ENCODE peak calls at places on chromosomes 16 and 17, in five cellular contexts. N, A, X, L and M are unnamed samples.

GRCh38 chr17:61303334-61304096 is 96.1 kb upstream of the TBX2 start:
- DNase-seq in N (no peak), A (no peak), X (no peak), L (no peak), M (no peak)

GRCh38 chr17:50830994-50831393 is 4.4 kb upstream of the WFIKKN2 start:
- DNase-seq in N (no peak), A (no peak), X (no peak), L (no peak), M (no peak)

GRCh38 chr17:32275060-32276042 is 9.7 kb downstream of the RHBDL3 start:
- DNase-seq in N (no peak), A (no peak), X (no peak), L (peak; percentile 84), M (no peak)

GRCh38 chr17:48231995-48232729 is 124.6 kb downstream of the SNX11 start:
- DNase-seq in N (no peak), A (no peak), X (no peak), L (no peak), M (no peak)

GRCh38 chr16:81243927-81244326 is 5.4 kb downstream of the BCO1 start:
- DNase-seq in N (no peak), A (no peak), X (no peak), L (no peak), M (no peak)

GRCh38 chr16:1964046-1964505 is 550 bp downstream of the RPS2 start:
- DNase-seq in N (no peak), A (no peak), X (no peak), L (peak; percentile 30), M (no peak)

GRCh38 chr17:72516772-72517399 is 396.1 kb downstream of the SOX9 start:
- DNase-seq in N (no peak), A (no peak), X (no peak), L (peak; percentile 77), M (peak; percentile 72)

GRCh38 chr17:16432017-16432416 is 16.6 kb downstream of the TRPV2 start:
- DNase-seq in N (no peak), A (no peak), X (no peak), L (no peak), M (no peak)

GRCh38 chr17:49404906-49405305 is 9.8 kb downstream of the PHB1 start:
- DNase-seq in N (no peak), A (no peak), X (peak; percentile 47), L (no peak), M (no peak)

GRCh38 chr17:74119960-74120359 is 83.5 kb upstream of the RPL38 start:
- DNase-seq in N (no peak), A (no peak), X (peak; percentile 65), L (no peak), M (no peak)

GRCh38 chr17:73952498-73953205 is 250.8 kb upstream of the RPL38 start:
- DNase-seq in N (peak; percentile 59), A (peak; percentile 36), X (no peak), L (peak; percentile 46), M (no peak)

GRCh38 chr17:7220593-7221280 is 999 bp downstream of the ACADVL start:
- DNase-seq in N (peak; percentile 77), A (peak; percentile 70), X (no peak), L (peak; percentile 87), M (peak; percentile 44)

GRCh38 chr17:20028436-20028835 is 19.3 kb downstream of the SPECC1 start:
- DNase-seq in N (no peak), A (no peak), X (no peak), L (no peak), M (no peak)

GRCh38 chr17:57226793-57227192 is 29.5 kb upstream of the MSI2 start:
- DNase-seq in N (no peak), A (no peak), X (no peak), L (no peak), M (no peak)

GRCh38 chr16:50261707-50262235 is 4.6 kb upstream of the ADCY7 start:
- DNase-seq in N (no peak), A (peak; percentile 41), X (peak; percentile 81), L (peak; percentile 21), M (peak; percentile 57)

GRCh38 chr16:84884311-84885023 is 64.7 kb downstream of the CRISPLD2 start:
- DNase-seq in N (no peak), A (peak; percentile 53), X (no peak), L (no peak), M (peak; percentile 45)

GRCh38 chr17:1783834-1784611 is 22.2 kb downstream of the SERPINF1 start:
- DNase-seq in N (peak; percentile 74), A (peak; percentile 63), X (peak; percentile 92), L (peak; percentile 68), M (peak; percentile 67)

GRCh38 chr17:79741751-79742588 is 11.2 kb downstream of the ENPP7 start:
- DNase-seq in N (peak; percentile 75), A (peak; percentile 83), X (no peak), L (peak; percentile 69), M (peak; percentile 67)

GRCh38 chr17:77327181-77327565 is 186.4 kb downstream of the SEC14L1 start:
- DNase-seq in N (peak; percentile 9), A (peak; percentile 17), X (no peak), L (no peak), M (no peak)

GRCh38 chr17:28928061-28928460 is 23.3 kb downstream of the PHF12 start:
- DNase-seq in N (no peak), A (no peak), X (no peak), L (no peak), M (no peak)

GRCh38 chr17:39194985-39195524 is 2.4 kb downstream of the CACNB1 start:
- DNase-seq in N (no peak), A (no peak), X (no peak), L (no peak), M (no peak)

GRCh38 chr17:49497147-49498036 is 2.3 kb downstream of the NGFR start:
- DNase-seq in N (peak; percentile 32), A (no peak), X (no peak), L (no peak), M (no peak)

GRCh38 chr17:62665599-62665998 is 38.1 kb downstream of the MRC2 start:
- DNase-seq in N (no peak), A (no peak), X (no peak), L (no peak), M (no peak)

GRCh38 chr16:27402964-27403600 is 1.1 kb downstream of the IL21R start:
- DNase-seq in N (no peak), A (no peak), X (no peak), L (no peak), M (no peak)

GRCh38 chr16:70434489-70435260 is 4.2 kb downstream of the ST3GAL2 start:
- DNase-seq in N (no peak), A (no peak), X (no peak), L (no peak), M (no peak)

GRCh38 chr17:64507418-64507766 is 615 bp downstream of the CEP95 start:
- DNase-seq in N (no peak), A (no peak), X (no peak), L (peak; percentile 76), M (peak; percentile 76)

GRCh38 chr17:45127583-45128300 is 4.6 kb downstream of the PLCD3 start:
- DNase-seq in N (peak; percentile 90), A (peak; percentile 88), X (no peak), L (peak; percentile 82), M (peak; percentile 85)

GRCh38 chr17:72270530-72270929 is 149.7 kb downstream of the SOX9 start:
- DNase-seq in N (no peak), A (no peak), X (no peak), L (peak; percentile 17), M (no peak)

GRCh38 chr17:81977211-81978091 is at the start of gene ASPSCR1:
- DNase-seq in N (peak; percentile 94), A (peak; percentile 94), X (peak; percentile 93), L (peak; percentile 95), M (peak; percentile 80)
- TF ChIP-seq EP300 in N (no peak), A (no peak), X (no peak), L (no peak), M (peak; percentile 69)

DNA sequence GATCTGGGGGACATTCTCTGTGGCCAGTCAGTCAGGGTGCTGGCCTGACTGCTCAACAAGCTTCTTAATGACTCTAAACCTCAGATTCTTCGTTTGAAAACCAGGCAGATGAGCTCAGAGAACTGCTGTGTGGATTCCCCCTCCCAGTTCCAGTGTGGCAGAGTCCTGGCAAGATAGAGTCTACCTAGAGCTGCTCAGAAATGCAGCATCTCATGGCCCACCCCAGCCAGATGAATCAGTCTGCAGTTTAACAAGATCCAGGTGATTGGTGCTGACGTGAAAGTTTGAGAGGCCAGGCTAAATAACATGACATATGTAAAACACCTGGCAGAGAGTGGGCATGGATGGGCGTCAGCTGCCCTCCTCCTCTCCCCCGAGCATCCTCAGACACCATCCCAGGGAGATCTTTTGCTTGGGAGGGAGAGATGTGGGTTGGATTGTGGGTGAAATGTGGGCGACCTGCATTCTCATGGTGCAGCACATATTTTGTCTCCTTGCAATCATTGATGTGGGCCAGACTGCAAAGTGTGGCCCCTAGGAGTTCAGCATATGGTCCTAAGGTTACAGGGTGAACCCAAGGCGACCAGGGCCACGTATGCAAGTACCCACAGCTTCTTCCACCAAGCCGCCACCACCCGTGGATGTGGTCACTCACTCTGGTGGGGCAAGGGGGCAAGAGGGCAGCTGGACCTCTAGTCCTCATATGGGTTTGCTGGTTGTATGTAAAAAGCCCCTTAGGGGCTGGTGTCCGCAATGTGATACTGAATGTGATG is 19.5 kb downstream of the SOCS3 start:
- DNase-seq in N (no peak), A (no peak), X (no peak), L (no peak), M (no peak)
- H3K27ac ChIP-seq in N (peak overlapping the region; percentile 96), A (peak overlapping the region; percentile 91), X (peak overlapping the region; percentile 93), L (peak overlapping the region; percentile 19), M (no peak overlapping the region)

GRCh38 chr16:31876955-31877828 is 3.6 kb downstream of the ZNF267 start:
- DNase-seq in N (no peak), A (no peak), X (no peak), L (peak; percentile 46), M (peak; percentile 87)
- TF ChIP-seq EP300 in N (no peak), A (no peak), X (no peak), L (no peak), M (peak; percentile 86)

GRCh38 chr17:66273391-66273722 is 29.1 kb upstream of the PRKCA start:
- DNase-seq in N (no peak), A (no peak), X (no peak), L (no peak), M (no peak)

GRCh38 chr17:66272699-66273390 is 29.6 kb upstream of the PRKCA start:
- DNase-seq in N (no peak), A (no peak), X (no peak), L (peak; percentile 77), M (no peak)

GRCh38 chr17:66276328-66276937 is 26.0 kb upstream of the PRKCA start:
- DNase-seq in N (no peak), A (no peak), X (no peak), L (peak; percentile 58), M (peak; percentile 59)

GRCh38 chr17:66271512-66271911 is 30.9 kb upstream of the PRKCA start:
- DNase-seq in N (no peak), A (no peak), X (no peak), L (no peak), M (no peak)

GRCh38 chr17:66275651-66276050 is 26.8 kb upstream of the PRKCA start:
- DNase-seq in N (no peak), A (peak; percentile 42), X (no peak), L (peak; percentile 97), M (peak; percentile 80)
- H3K27ac ChIP-seq in N (no peak overlapping the region), A (no peak overlapping the region), X (no peak overlapping the region), L (peak overlapping the region; percentile 92), M (no peak overlapping the region)

GRCh38 chr17:82435601-82436583 is 14.7 kb downstream of the CYBC1 start:
- DNase-seq in N (no peak), A (no peak), X (no peak), L (no peak), M (no peak)
- TF ChIP-seq EP300 in N (no peak), A (no peak), X (no peak), L (no peak), M (no peak)